ENCODE peak calls at places on chromosomes 12 and 14, in four cellular contexts. One of them, this sample, is unnamed.

GRCh38 chr14:52112336-52113018 is 43.6 kb upstream of the NID2 start:
- DNase-seq in amniotic stem cell: no peak
- DNase-seq in GM04503: no peak
- DNase-seq in NCI-H1092: no peak
- DNase-seq in this sample: no peak

GRCh38 chr14:36477266-36477665 is 42.8 kb downstream of the NKX2-1 start:
- DNase-seq in NCI-H1092: no peak
- DNase-seq in GM04503: no peak
- DNase-seq in amniotic stem cell: no peak
- DNase-seq in this sample: peak; percentile 24

GRCh38 chr12:90510948-90511347 is 444.0 kb downstream of the CCER1 start:
- DNase-seq in NCI-H1092: no peak
- DNase-seq in GM04503: no peak
- DNase-seq in amniotic stem cell: no peak
- DNase-seq in this sample: no peak

GRCh38 chr12:94240171-94240570 is 91.8 kb downstream of the PLXNC1 start:
- DNase-seq in amniotic stem cell: no peak
- DNase-seq in NCI-H1092: no peak
- DNase-seq in GM04503: no peak
- DNase-seq in this sample: no peak

GRCh38 chr14:38079268-38079667 is 128.4 kb upstream of the SSTR1 start:
- DNase-seq in GM04503: peak; percentile 29
- DNase-seq in NCI-H1092: no peak
- DNase-seq in amniotic stem cell: no peak
- DNase-seq in this sample: no peak

GRCh38 chr14:26596722-26597030 is 1.2 kb downstream of the NOVA1 start:
- DNase-seq in amniotic stem cell: no peak
- DNase-seq in GM04503: no peak
- DNase-seq in NCI-H1092: no peak
- DNase-seq in this sample: no peak

GRCh38 chr14:50798048-50798421 is 32.9 kb downstream of the NIN start:
- DNase-seq in GM04503: no peak
- DNase-seq in amniotic stem cell: no peak
- DNase-seq in NCI-H1092: no peak
- DNase-seq in this sample: no peak

GRCh38 chr12:75725505-75726120 is 214.2 kb upstream of the KRR1 start:
- DNase-seq in GM04503: no peak
- DNase-seq in NCI-H1092: no peak
- DNase-seq in amniotic stem cell: no peak
- DNase-seq in this sample: no peak

GRCh38 chr12:30882706-30883105 is 43.8 kb upstream of the TSPAN11 start:
- DNase-seq in amniotic stem cell: no peak
- DNase-seq in GM04503: no peak
- DNase-seq in NCI-H1092: no peak
- DNase-seq in this sample: no peak

GRCh38 chr12:47534695-47535094 is 171.1 kb downstream of the RPAP3 start:
- DNase-seq in NCI-H1092: no peak
- DNase-seq in amniotic stem cell: no peak
- DNase-seq in GM04503: no peak
- DNase-seq in this sample: no peak

This sample was measured in upper lobe of left lung.